ENCODE peak calls at places on chromosomes 2 and 18, in six cellular contexts. One of them, this sample, is unnamed.

GRCh38 chr2:129975016-129975774 is 4.3 kb upstream of the RAB6C start:
- DNase-seq in colonic mucosa: no peak
- DNase-seq in HCT116: no peak
- DNase-seq in upper lobe of right lung: no peak
- DNase-seq in mucosa of descending colon: no peak
- DNase-seq in PC-9: no peak
- DNase-seq in this sample: no peak

GRCh38 chr2:203432811-203433210 is 102.3 kb downstream of the RAPH1 start:
- DNase-seq in colonic mucosa: no peak
- DNase-seq in HCT116: no peak
- DNase-seq in upper lobe of right lung: no peak
- DNase-seq in mucosa of descending colon: no peak
- DNase-seq in PC-9: no peak
- DNase-seq in this sample: no peak

GRCh38 chr2:8583400-8584173 is 98.3 kb upstream of the ID2 start:
- DNase-seq in colonic mucosa: peak
- DNase-seq in HCT116: peak
- DNase-seq in upper lobe of right lung: peak
- DNase-seq in mucosa of descending colon: peak
- DNase-seq in PC-9: peak
- DNase-seq in this sample: no peak

GRCh38 chr2:207276248-207276647 is 110.5 kb upstream of the KLF7 start:
- DNase-seq in colonic mucosa: no peak
- DNase-seq in HCT116: no peak
- DNase-seq in upper lobe of right lung: no peak
- DNase-seq in mucosa of descending colon: no peak
- DNase-seq in PC-9: no peak
- DNase-seq in this sample: no peak

GRCh38 chr2:192783643-192784042 is 588.9 kb upstream of the TMEFF2 start:
- DNase-seq in colonic mucosa: no peak
- DNase-seq in HCT116: no peak
- DNase-seq in upper lobe of right lung: no peak
- DNase-seq in mucosa of descending colon: no peak
- DNase-seq in PC-9: no peak
- DNase-seq in this sample: no peak

GRCh38 chr2:233386382-233387041 is 32.2 kb downstream of the DGKD start:
- DNase-seq in colonic mucosa: no peak
- DNase-seq in HCT116: no peak
- DNase-seq in upper lobe of right lung: no peak
- DNase-seq in mucosa of descending colon: no peak
- DNase-seq in PC-9: no peak
- DNase-seq in this sample: peak

GRCh38 chr2:128438586-128438985 is 119.9 kb upstream of the HS6ST1 start:
- DNase-seq in colonic mucosa: peak
- DNase-seq in HCT116: no peak
- DNase-seq in upper lobe of right lung: peak
- DNase-seq in mucosa of descending colon: no peak
- DNase-seq in PC-9: no peak
- DNase-seq in this sample: no peak

GRCh38 chr2:38740851-38741541 is 10.2 kb downstream of the SRSF7 start:
- DNase-seq in colonic mucosa: no peak
- DNase-seq in HCT116: no peak
- DNase-seq in upper lobe of right lung: no peak
- DNase-seq in mucosa of descending colon: no peak
- DNase-seq in PC-9: no peak
- DNase-seq in this sample: peak

GRCh38 chr18:49101230-49101629 is 150.5 kb upstream of the SMAD7 start:
- DNase-seq in colonic mucosa: no peak
- DNase-seq in HCT116: no peak
- DNase-seq in upper lobe of right lung: no peak
- DNase-seq in mucosa of descending colon: no peak
- DNase-seq in PC-9: no peak
- DNase-seq in this sample: no peak

GRCh38 chr2:96773922-96774321 is 13.2 kb downstream of the CNNM4 start:
- DNase-seq in colonic mucosa: no peak
- DNase-seq in HCT116: no peak
- DNase-seq in upper lobe of right lung: no peak
- DNase-seq in mucosa of descending colon: peak
- DNase-seq in PC-9: no peak
- DNase-seq in this sample: no peak

GRCh38 chr18:68714356-68714706 is 577 bp downstream of the TMX3 start:
- DNase-seq in colonic mucosa: peak
- DNase-seq in HCT116: no peak
- DNase-seq in upper lobe of right lung: no peak
- DNase-seq in mucosa of descending colon: no peak
- DNase-seq in PC-9: no peak
- DNase-seq in this sample: no peak

GRCh38 chr2:140604096-140604495 is 1526.7 kb downstream of the LRP1B start:
- DNase-seq in colonic mucosa: no peak
- DNase-seq in HCT116: no peak
- DNase-seq in upper lobe of right lung: no peak
- DNase-seq in mucosa of descending colon: no peak
- DNase-seq in PC-9: no peak
- DNase-seq in this sample: no peak

GRCh38 chr18:38961880-38962279 is 1396.3 kb upstream of the CELF4 start:
- DNase-seq in colonic mucosa: no peak
- DNase-seq in HCT116: no peak
- DNase-seq in upper lobe of right lung: no peak
- DNase-seq in mucosa of descending colon: no peak
- DNase-seq in PC-9: no peak
- DNase-seq in this sample: no peak

GRCh38 chr18:23550898-23551297 is 35.4 kb downstream of the NPC1 start:
- DNase-seq in colonic mucosa: no peak
- DNase-seq in HCT116: no peak
- DNase-seq in upper lobe of right lung: no peak
- DNase-seq in mucosa of descending colon: no peak
- DNase-seq in PC-9: peak
- DNase-seq in this sample: no peak

GRCh38 chr18:54946149-54946581 is 13.1 kb downstream of the CCDC68 start:
- DNase-seq in colonic mucosa: peak
- DNase-seq in HCT116: peak
- DNase-seq in upper lobe of right lung: no peak
- DNase-seq in mucosa of descending colon: peak
- DNase-seq in PC-9: peak
- DNase-seq in this sample: no peak

GRCh38 chr2:25250331-25251031 is 82.1 kb upstream of the POMC start:
- DNase-seq in colonic mucosa: no peak
- DNase-seq in HCT116: no peak
- DNase-seq in upper lobe of right lung: no peak
- DNase-seq in mucosa of descending colon: no peak
- DNase-seq in PC-9: no peak
- DNase-seq in this sample: peak

GRCh38 chr2:8644605-8645175 is 37.2 kb upstream of the ID2 start:
- DNase-seq in colonic mucosa: peak
- DNase-seq in HCT116: no peak
- DNase-seq in upper lobe of right lung: peak
- DNase-seq in mucosa of descending colon: no peak
- DNase-seq in PC-9: no peak
- DNase-seq in this sample: peak

GRCh38 chr2:199392363-199392762 is 65.4 kb downstream of the SATB2 start:
- DNase-seq in colonic mucosa: peak
- DNase-seq in HCT116: no peak
- DNase-seq in upper lobe of right lung: no peak
- DNase-seq in mucosa of descending colon: no peak
- DNase-seq in PC-9: no peak
- DNase-seq in this sample: no peak

GRCh38 chr2:26478366-26478765 is 442 bp upstream of the OTOF start:
- DNase-seq in colonic mucosa: no peak
- DNase-seq in HCT116: no peak
- DNase-seq in upper lobe of right lung: no peak
- DNase-seq in mucosa of descending colon: peak
- DNase-seq in PC-9: no peak
- DNase-seq in this sample: no peak

GRCh38 chr18:46397174-46397573 is 259.8 kb downstream of the LOXHD1 start:
- DNase-seq in colonic mucosa: no peak
- DNase-seq in HCT116: no peak
- DNase-seq in upper lobe of right lung: no peak
- DNase-seq in mucosa of descending colon: no peak
- DNase-seq in PC-9: no peak
- DNase-seq in this sample: no peak

GRCh38 chr18:9735879-9736278 is 27.8 kb downstream of the RAB31 start:
- DNase-seq in colonic mucosa: no peak
- DNase-seq in HCT116: no peak
- DNase-seq in upper lobe of right lung: no peak
- DNase-seq in mucosa of descending colon: no peak
- DNase-seq in PC-9: no peak
- DNase-seq in this sample: no peak

GRCh38 chr2:185417111-185417510 is 321.5 kb upstream of the FSIP2 start:
- DNase-seq in colonic mucosa: no peak
- DNase-seq in HCT116: no peak
- DNase-seq in upper lobe of right lung: no peak
- DNase-seq in mucosa of descending colon: no peak
- DNase-seq in PC-9: no peak
- DNase-seq in this sample: no peak

GRCh38 chr2:138814123-138814883 is 34.1 kb upstream of the NXPH2 start:
- DNase-seq in colonic mucosa: no peak
- DNase-seq in HCT116: peak
- DNase-seq in upper lobe of right lung: no peak
- DNase-seq in mucosa of descending colon: no peak
- DNase-seq in PC-9: no peak
- DNase-seq in this sample: no peak

DNA sequence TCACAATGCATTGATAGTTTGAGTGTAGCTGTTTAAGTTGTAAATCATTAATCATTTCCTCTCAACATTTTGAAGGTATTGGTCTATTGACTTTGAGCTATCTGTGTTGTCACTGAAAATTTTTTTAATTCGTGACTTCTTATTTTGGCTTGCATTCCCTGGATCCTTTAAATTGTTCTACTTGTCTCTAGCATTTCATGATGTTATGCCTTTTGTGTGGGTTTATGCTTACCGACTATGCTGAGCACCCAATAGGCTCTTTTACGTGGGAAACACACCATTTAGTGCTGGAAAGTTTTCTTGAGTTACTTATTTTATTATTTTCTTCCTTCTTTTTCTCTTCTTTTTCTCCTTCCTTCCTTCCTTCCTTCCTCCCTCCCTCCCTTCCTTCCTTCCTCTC is 31.3 kb upstream of the NXPH2 start:
- DNase-seq in colonic mucosa: no peak
- DNase-seq in HCT116: no peak
- DNase-seq in upper lobe of right lung: no peak
- DNase-seq in mucosa of descending colon: no peak
- DNase-seq in PC-9: no peak
- DNase-seq in this sample: no peak
- H3K4me3 ChIP-seq in colonic mucosa: no peak
- H3K4me3 ChIP-seq in HCT116: no peak
- H3K4me3 ChIP-seq in upper lobe of right lung: no peak
- H3K4me3 ChIP-seq in mucosa of descending colon: no peak
- H3K4me3 ChIP-seq in PC-9: no peak
- H3K4me3 ChIP-seq in this sample: no peak

DNA sequence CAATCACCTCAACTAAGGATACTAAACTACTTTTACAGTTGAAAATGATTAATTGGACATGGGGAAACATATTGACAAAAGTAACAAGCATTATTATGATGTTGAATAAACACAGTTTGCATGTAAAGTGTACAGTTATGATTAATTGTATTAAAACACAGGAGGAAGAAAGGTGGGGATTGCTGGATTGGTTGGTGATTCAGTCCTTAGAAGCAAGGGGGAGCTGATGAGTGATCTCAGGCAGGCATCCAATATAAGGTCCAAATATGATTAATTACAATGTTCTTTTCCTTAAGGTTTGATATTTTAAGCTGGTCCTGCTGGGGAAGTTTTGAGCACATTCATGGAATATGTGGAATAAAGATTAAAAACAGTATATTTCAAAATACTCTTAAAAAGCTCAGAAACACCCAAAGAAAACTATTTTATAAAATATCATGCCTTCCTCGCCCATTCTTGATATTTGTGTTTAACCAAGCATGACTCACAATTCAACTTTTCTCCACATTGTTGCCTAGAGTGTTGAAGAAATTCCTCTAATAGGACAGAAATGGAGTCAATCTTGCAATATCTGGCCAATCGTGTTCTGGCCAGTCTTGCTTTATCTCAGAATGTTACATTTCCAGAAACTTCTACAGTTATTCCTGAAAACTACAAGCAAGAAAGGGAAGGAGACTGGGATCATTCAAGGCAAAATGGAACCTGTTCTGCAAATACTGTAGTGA is 268.2 kb downstream of the RPIA start:
- DNase-seq in colonic mucosa: no peak
- DNase-seq in HCT116: no peak
- DNase-seq in upper lobe of right lung: no peak
- DNase-seq in mucosa of descending colon: no peak
- DNase-seq in PC-9: no peak
- DNase-seq in this sample: peak
- TF ChIP-seq CTCF in colonic mucosa: no peak
- TF ChIP-seq CTCF in HCT116: peak
- TF ChIP-seq CTCF in upper lobe of right lung: peak
- TF ChIP-seq CTCF in mucosa of descending colon: no peak
- TF ChIP-seq CTCF in PC-9: peak
- TF ChIP-seq CTCF in this sample: no peak

GRCh38 chr2:227785293-227785692 is 28.3 kb upstream of the CCL20 start:
- DNase-seq in colonic mucosa: no peak
- DNase-seq in HCT116: no peak
- DNase-seq in upper lobe of right lung: no peak
- DNase-seq in mucosa of descending colon: no peak
- DNase-seq in PC-9: no peak
- DNase-seq in this sample: no peak

GRCh38 chr2:227782804-227783203 is 30.8 kb upstream of the CCL20 start:
- DNase-seq in colonic mucosa: no peak
- DNase-seq in HCT116: no peak
- DNase-seq in upper lobe of right lung: no peak
- DNase-seq in mucosa of descending colon: no peak
- DNase-seq in PC-9: no peak
- DNase-seq in this sample: no peak

GRCh38 chr2:227781841-227782240 is 31.8 kb upstream of the CCL20 start:
- DNase-seq in colonic mucosa: no peak
- DNase-seq in HCT116: no peak
- DNase-seq in upper lobe of right lung: no peak
- DNase-seq in mucosa of descending colon: no peak
- DNase-seq in PC-9: no peak
- DNase-seq in this sample: no peak

GRCh38 chr2:227780981-227781630 is 32.5 kb upstream of the CCL20 start:
- DNase-seq in colonic mucosa: peak
- DNase-seq in HCT116: no peak
- DNase-seq in upper lobe of right lung: no peak
- DNase-seq in mucosa of descending colon: peak
- DNase-seq in PC-9: peak
- DNase-seq in this sample: no peak

GRCh38 chr2:227783404-227784138 is 30.1 kb upstream of the CCL20 start:
- DNase-seq in colonic mucosa: no peak
- DNase-seq in HCT116: no peak
- DNase-seq in upper lobe of right lung: no peak
- DNase-seq in mucosa of descending colon: no peak
- DNase-seq in PC-9: no peak
- DNase-seq in this sample: no peak
- H3K4me3 ChIP-seq in colonic mucosa: no peak
- H3K4me3 ChIP-seq in HCT116: no peak
- H3K4me3 ChIP-seq in upper lobe of right lung: peak
- H3K4me3 ChIP-seq in mucosa of descending colon: no peak
- H3K4me3 ChIP-seq in PC-9: no peak
- H3K4me3 ChIP-seq in this sample: no peak

DNA sequence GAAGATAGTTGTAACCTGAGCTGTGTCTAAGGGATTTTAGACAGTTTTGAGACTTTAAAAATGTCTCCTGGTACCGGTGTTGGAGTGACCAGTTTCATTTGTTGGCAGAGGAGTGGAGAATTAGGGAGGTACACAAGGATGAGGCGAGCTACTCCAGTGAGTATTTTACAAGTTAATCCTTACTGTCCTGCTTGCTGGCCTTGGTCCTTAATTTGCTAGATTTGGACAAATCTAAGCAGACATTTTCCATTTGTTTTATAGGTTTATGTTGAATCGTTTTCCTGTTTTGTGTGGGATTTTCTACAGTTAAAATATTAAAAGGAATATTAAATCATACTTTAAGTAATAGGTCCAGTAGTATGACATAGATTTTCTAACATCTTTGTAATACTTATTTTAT is 101.8 kb downstream of the ZNF407 start:
- DNase-seq in colonic mucosa: no peak
- DNase-seq in HCT116: no peak
- DNase-seq in upper lobe of right lung: no peak
- DNase-seq in mucosa of descending colon: no peak
- DNase-seq in PC-9: no peak
- DNase-seq in this sample: no peak
- TF ChIP-seq CTCF in colonic mucosa: no peak
- TF ChIP-seq CTCF in HCT116: no peak
- TF ChIP-seq CTCF in upper lobe of right lung: no peak
- TF ChIP-seq CTCF in mucosa of descending colon: no peak
- TF ChIP-seq CTCF in PC-9: no peak
- TF ChIP-seq CTCF in this sample: no peak

This sample was measured in AG10803.